ENCODE peak calls at places on chromosome 9, in ten cellular contexts. One of them, this sample, is unnamed.
A peak's percentile ranks its signal among the peaks of the same experiment; 100 is the strongest.

GRCh38 chr9:136693490-136694162 is 6.4 kb upstream of the AGPAT2 start:
- DNase-seq in AG10803: no peak
- DNase-seq in PC-3: peak; percentile 89
- DNase-seq in CD8-positive, alpha-beta T cell: no peak
- DNase-seq in brain microvascular endothelial cell: no peak
- DNase-seq in colonic mucosa: peak; percentile 91
- DNase-seq in DND-41: no peak
- DNase-seq in dorsolateral prefrontal cortex: no peak
- DNase-seq in cardiac muscle cell: no peak
- DNase-seq in heart left ventricle: no peak
- DNase-seq in this sample: no peak

GRCh38 chr9:136847065-136847826 is 2.0 kb upstream of the PHPT1 start:
- DNase-seq in DND-41: peak; percentile 31
- DNase-seq in AG10803: peak; percentile 70
- DNase-seq in brain microvascular endothelial cell: peak; percentile 19
- DNase-seq in colonic mucosa: peak; percentile 89
- DNase-seq in PC-3: peak; percentile 41
- DNase-seq in dorsolateral prefrontal cortex: no peak
- DNase-seq in cardiac muscle cell: peak; percentile 80
- DNase-seq in heart left ventricle: peak; percentile 68
- DNase-seq in CD8-positive, alpha-beta T cell: no peak
- DNase-seq in this sample: peak; percentile 30

GRCh38 chr9:3348169-3348568 is 177.6 kb downstream of the RFX3 start:
- DNase-seq in cardiac muscle cell: no peak
- DNase-seq in brain microvascular endothelial cell: no peak
- DNase-seq in DND-41: no peak
- DNase-seq in dorsolateral prefrontal cortex: no peak
- DNase-seq in CD8-positive, alpha-beta T cell: no peak
- DNase-seq in PC-3: no peak
- DNase-seq in heart left ventricle: no peak
- DNase-seq in AG10803: no peak
- DNase-seq in colonic mucosa: no peak
- DNase-seq in this sample: no peak

GRCh38 chr9:136613824-136614371 is 48.8 kb upstream of the EGFL7 start:
- DNase-seq in AG10803: no peak
- DNase-seq in brain microvascular endothelial cell: no peak
- DNase-seq in DND-41: no peak
- DNase-seq in colonic mucosa: peak; percentile 17
- DNase-seq in heart left ventricle: no peak
- DNase-seq in PC-3: no peak
- DNase-seq in CD8-positive, alpha-beta T cell: no peak
- DNase-seq in cardiac muscle cell: no peak
- DNase-seq in dorsolateral prefrontal cortex: no peak
- DNase-seq in this sample: no peak

GRCh38 chr9:4301971-4302427 is 2.1 kb upstream of the GLIS3 start:
- DNase-seq in cardiac muscle cell: peak; percentile 95
- DNase-seq in PC-3: peak; percentile 87
- DNase-seq in AG10803: peak; percentile 95
- DNase-seq in dorsolateral prefrontal cortex: peak; percentile 54
- DNase-seq in colonic mucosa: peak; percentile 24
- DNase-seq in brain microvascular endothelial cell: peak; percentile 95
- DNase-seq in CD8-positive, alpha-beta T cell: no peak
- DNase-seq in DND-41: no peak
- DNase-seq in heart left ventricle: peak; percentile 22
- DNase-seq in this sample: no peak

GRCh38 chr9:70814597-70814996 is 306.8 kb downstream of the TRPM3 start:
- DNase-seq in brain microvascular endothelial cell: no peak
- DNase-seq in PC-3: no peak
- DNase-seq in CD8-positive, alpha-beta T cell: no peak
- DNase-seq in AG10803: no peak
- DNase-seq in dorsolateral prefrontal cortex: no peak
- DNase-seq in cardiac muscle cell: no peak
- DNase-seq in heart left ventricle: no peak
- DNase-seq in DND-41: no peak
- DNase-seq in colonic mucosa: no peak
- DNase-seq in this sample: no peak

GRCh38 chr9:107044872-107045271 is 181.9 kb downstream of the ZNF462 start:
- DNase-seq in dorsolateral prefrontal cortex: no peak
- DNase-seq in cardiac muscle cell: no peak
- DNase-seq in PC-3: peak; percentile 11
- DNase-seq in DND-41: peak; percentile 13
- DNase-seq in heart left ventricle: no peak
- DNase-seq in colonic mucosa: no peak
- DNase-seq in AG10803: no peak
- DNase-seq in brain microvascular endothelial cell: no peak
- DNase-seq in CD8-positive, alpha-beta T cell: no peak
- DNase-seq in this sample: no peak

GRCh38 chr9:100573655-100574260 is 4.1 kb upstream of the CAVIN4 start:
- DNase-seq in PC-3: peak; percentile 7
- DNase-seq in colonic mucosa: no peak
- DNase-seq in dorsolateral prefrontal cortex: no peak
- DNase-seq in cardiac muscle cell: no peak
- DNase-seq in heart left ventricle: no peak
- DNase-seq in AG10803: peak; percentile 12
- DNase-seq in CD8-positive, alpha-beta T cell: no peak
- DNase-seq in DND-41: no peak
- DNase-seq in brain microvascular endothelial cell: no peak
- DNase-seq in this sample: no peak

GRCh38 chr9:137370865-137371520 is 52.0 kb downstream of the EXD3 start:
- DNase-seq in DND-41: no peak
- DNase-seq in heart left ventricle: no peak
- DNase-seq in PC-3: no peak
- DNase-seq in CD8-positive, alpha-beta T cell: no peak
- DNase-seq in AG10803: no peak
- DNase-seq in dorsolateral prefrontal cortex: peak; percentile 60
- DNase-seq in cardiac muscle cell: peak; percentile 12
- DNase-seq in brain microvascular endothelial cell: no peak
- DNase-seq in colonic mucosa: no peak
- DNase-seq in this sample: no peak

GRCh38 chr9:124215551-124215910 is 42.2 kb upstream of the NEK6 start:
- DNase-seq in PC-3: no peak
- DNase-seq in dorsolateral prefrontal cortex: no peak
- DNase-seq in brain microvascular endothelial cell: no peak
- DNase-seq in heart left ventricle: no peak
- DNase-seq in DND-41: no peak
- DNase-seq in AG10803: no peak
- DNase-seq in CD8-positive, alpha-beta T cell: no peak
- DNase-seq in cardiac muscle cell: no peak
- DNase-seq in colonic mucosa: no peak
- DNase-seq in this sample: no peak

GRCh38 chr9:127181315-127181580 is 58.8 kb upstream of the ANGPTL2 start:
- DNase-seq in cardiac muscle cell: no peak
- DNase-seq in brain microvascular endothelial cell: no peak
- DNase-seq in heart left ventricle: peak; percentile 5
- DNase-seq in dorsolateral prefrontal cortex: peak; percentile 35
- DNase-seq in colonic mucosa: no peak
- DNase-seq in CD8-positive, alpha-beta T cell: no peak
- DNase-seq in DND-41: no peak
- DNase-seq in PC-3: no peak
- DNase-seq in AG10803: no peak
- DNase-seq in this sample: no peak
- H3K4me3 ChIP-seq in cardiac muscle cell: no peak overlapping the region
- H3K4me3 ChIP-seq in brain microvascular endothelial cell: no peak overlapping the region
- H3K4me3 ChIP-seq in heart left ventricle: no peak overlapping the region
- H3K4me3 ChIP-seq in dorsolateral prefrontal cortex: no peak overlapping the region
- H3K4me3 ChIP-seq in colonic mucosa: no peak overlapping the region
- H3K4me3 ChIP-seq in CD8-positive, alpha-beta T cell: no peak overlapping the region
- H3K4me3 ChIP-seq in DND-41: no peak overlapping the region
- H3K4me3 ChIP-seq in PC-3: no peak overlapping the region
- H3K4me3 ChIP-seq in AG10803: no peak overlapping the region
- H3K4me3 ChIP-seq in this sample: no peak overlapping the region

GRCh38 chr9:79766091-79766490 is 194.3 kb downstream of the TLE4 start:
- DNase-seq in CD8-positive, alpha-beta T cell: no peak
- DNase-seq in cardiac muscle cell: no peak
- DNase-seq in heart left ventricle: no peak
- DNase-seq in brain microvascular endothelial cell: no peak
- DNase-seq in dorsolateral prefrontal cortex: no peak
- DNase-seq in colonic mucosa: no peak
- DNase-seq in DND-41: no peak
- DNase-seq in PC-3: peak; percentile 16
- DNase-seq in AG10803: no peak
- DNase-seq in this sample: no peak
- TF ChIP-seq CTCF in CD8-positive, alpha-beta T cell: no peak
- TF ChIP-seq CTCF in cardiac muscle cell: no peak
- TF ChIP-seq CTCF in heart left ventricle: no peak
- TF ChIP-seq CTCF in brain microvascular endothelial cell: no peak
- TF ChIP-seq CTCF in dorsolateral prefrontal cortex: no peak
- TF ChIP-seq CTCF in colonic mucosa: no peak
- TF ChIP-seq CTCF in DND-41: no peak
- TF ChIP-seq CTCF in PC-3: no peak
- TF ChIP-seq CTCF in AG10803: no peak
- TF ChIP-seq CTCF in this sample: no peak

DNA sequence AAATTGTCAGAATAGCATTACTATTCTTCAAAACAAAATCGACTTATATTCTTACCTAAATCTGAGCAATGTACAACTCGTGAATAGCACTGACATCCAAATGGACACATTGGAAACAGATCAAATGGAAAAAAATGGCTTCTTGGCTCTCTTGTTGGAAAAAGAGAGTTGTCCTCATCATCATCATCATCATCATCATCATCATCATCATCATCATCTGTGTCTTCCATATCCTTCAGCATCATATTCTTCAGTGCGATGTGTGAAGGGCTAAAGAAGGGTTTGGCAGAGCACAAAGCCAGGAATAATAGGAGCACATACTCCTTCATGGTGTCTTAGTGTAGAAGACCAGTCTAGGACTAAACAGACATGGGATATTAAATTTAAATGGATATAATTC is 7.7 kb downstream of the ASPN start:
- DNase-seq in PC-3: no peak
- DNase-seq in colonic mucosa: no peak
- DNase-seq in DND-41: no peak
- DNase-seq in dorsolateral prefrontal cortex: no peak
- DNase-seq in CD8-positive, alpha-beta T cell: no peak
- DNase-seq in heart left ventricle: no peak
- DNase-seq in AG10803: no peak
- DNase-seq in brain microvascular endothelial cell: no peak
- DNase-seq in cardiac muscle cell: no peak
- DNase-seq in this sample: no peak
- H3K4me3 ChIP-seq in PC-3: no peak overlapping the region
- H3K4me3 ChIP-seq in colonic mucosa: no peak overlapping the region
- H3K4me3 ChIP-seq in DND-41: no peak overlapping the region
- H3K4me3 ChIP-seq in dorsolateral prefrontal cortex: no peak overlapping the region
- H3K4me3 ChIP-seq in CD8-positive, alpha-beta T cell: no peak overlapping the region
- H3K4me3 ChIP-seq in heart left ventricle: no peak overlapping the region
- H3K4me3 ChIP-seq in AG10803: no peak overlapping the region
- H3K4me3 ChIP-seq in brain microvascular endothelial cell: no peak overlapping the region
- H3K4me3 ChIP-seq in cardiac muscle cell: no peak overlapping the region
- H3K4me3 ChIP-seq in this sample: no peak overlapping the region

DNA sequence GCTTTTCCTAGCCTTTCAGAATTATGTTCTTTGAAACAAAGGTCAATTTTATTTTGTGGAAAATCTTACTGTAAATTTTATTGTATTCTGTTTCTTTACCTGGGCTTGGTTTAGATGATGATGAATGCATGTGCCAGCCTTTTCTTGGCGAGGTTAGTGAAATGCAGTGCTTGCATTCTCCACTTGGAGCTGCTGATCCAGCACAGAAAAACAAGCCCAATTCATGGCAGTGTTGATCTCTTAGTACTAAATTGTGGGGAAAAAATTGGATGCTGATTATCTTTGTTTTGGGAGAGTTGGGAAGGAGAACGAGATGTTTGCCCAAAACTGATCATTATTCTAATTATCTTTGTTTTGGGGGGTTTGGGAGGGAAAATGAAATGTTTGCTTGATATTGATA is 3.7 kb downstream of the HABP4 start:
- DNase-seq in AG10803: peak; percentile 61
- DNase-seq in PC-3: peak; percentile 64
- DNase-seq in CD8-positive, alpha-beta T cell: no peak
- DNase-seq in heart left ventricle: peak; percentile 25
- DNase-seq in cardiac muscle cell: peak; percentile 64
- DNase-seq in colonic mucosa: no peak
- DNase-seq in brain microvascular endothelial cell: peak; percentile 31
- DNase-seq in DND-41: no peak
- DNase-seq in dorsolateral prefrontal cortex: no peak
- DNase-seq in this sample: peak; percentile 12
- TF ChIP-seq CTCF in AG10803: peak; percentile 90
- TF ChIP-seq CTCF in PC-3: peak; percentile 58
- TF ChIP-seq CTCF in CD8-positive, alpha-beta T cell: no peak
- TF ChIP-seq CTCF in heart left ventricle: peak; percentile 24
- TF ChIP-seq CTCF in cardiac muscle cell: peak; percentile 73
- TF ChIP-seq CTCF in colonic mucosa: no peak
- TF ChIP-seq CTCF in brain microvascular endothelial cell: peak; percentile 75
- TF ChIP-seq CTCF in DND-41: peak; percentile 20
- TF ChIP-seq CTCF in dorsolateral prefrontal cortex: peak; percentile 75
- TF ChIP-seq CTCF in this sample: peak; percentile 16

GRCh38 chr9:614421-614820 is 227.1 kb upstream of the DMRT1 start:
- DNase-seq in CD8-positive, alpha-beta T cell: no peak
- DNase-seq in AG10803: peak; percentile 13
- DNase-seq in colonic mucosa: peak; percentile 37
- DNase-seq in heart left ventricle: peak; percentile 29
- DNase-seq in DND-41: no peak
- DNase-seq in PC-3: no peak
- DNase-seq in dorsolateral prefrontal cortex: no peak
- DNase-seq in cardiac muscle cell: no peak
- DNase-seq in brain microvascular endothelial cell: no peak
- DNase-seq in this sample: no peak

GRCh38 chr9:617441-618085 is 223.9 kb upstream of the DMRT1 start:
- DNase-seq in colonic mucosa: no peak
- DNase-seq in brain microvascular endothelial cell: no peak
- DNase-seq in dorsolateral prefrontal cortex: no peak
- DNase-seq in CD8-positive, alpha-beta T cell: no peak
- DNase-seq in DND-41: no peak
- DNase-seq in heart left ventricle: no peak
- DNase-seq in PC-3: no peak
- DNase-seq in cardiac muscle cell: no peak
- DNase-seq in AG10803: no peak
- DNase-seq in this sample: no peak

GRCh38 chr9:616694-617093 is 224.8 kb upstream of the DMRT1 start:
- DNase-seq in cardiac muscle cell: no peak
- DNase-seq in heart left ventricle: no peak
- DNase-seq in PC-3: peak; percentile 11
- DNase-seq in AG10803: no peak
- DNase-seq in brain microvascular endothelial cell: no peak
- DNase-seq in DND-41: no peak
- DNase-seq in CD8-positive, alpha-beta T cell: no peak
- DNase-seq in colonic mucosa: peak; percentile 40
- DNase-seq in dorsolateral prefrontal cortex: no peak
- DNase-seq in this sample: no peak

GRCh38 chr9:615756-616155 is 225.7 kb upstream of the DMRT1 start:
- DNase-seq in CD8-positive, alpha-beta T cell: no peak
- DNase-seq in AG10803: no peak
- DNase-seq in cardiac muscle cell: no peak
- DNase-seq in colonic mucosa: no peak
- DNase-seq in DND-41: no peak
- DNase-seq in heart left ventricle: no peak
- DNase-seq in brain microvascular endothelial cell: no peak
- DNase-seq in dorsolateral prefrontal cortex: no peak
- DNase-seq in PC-3: no peak
- DNase-seq in this sample: no peak

DNA sequence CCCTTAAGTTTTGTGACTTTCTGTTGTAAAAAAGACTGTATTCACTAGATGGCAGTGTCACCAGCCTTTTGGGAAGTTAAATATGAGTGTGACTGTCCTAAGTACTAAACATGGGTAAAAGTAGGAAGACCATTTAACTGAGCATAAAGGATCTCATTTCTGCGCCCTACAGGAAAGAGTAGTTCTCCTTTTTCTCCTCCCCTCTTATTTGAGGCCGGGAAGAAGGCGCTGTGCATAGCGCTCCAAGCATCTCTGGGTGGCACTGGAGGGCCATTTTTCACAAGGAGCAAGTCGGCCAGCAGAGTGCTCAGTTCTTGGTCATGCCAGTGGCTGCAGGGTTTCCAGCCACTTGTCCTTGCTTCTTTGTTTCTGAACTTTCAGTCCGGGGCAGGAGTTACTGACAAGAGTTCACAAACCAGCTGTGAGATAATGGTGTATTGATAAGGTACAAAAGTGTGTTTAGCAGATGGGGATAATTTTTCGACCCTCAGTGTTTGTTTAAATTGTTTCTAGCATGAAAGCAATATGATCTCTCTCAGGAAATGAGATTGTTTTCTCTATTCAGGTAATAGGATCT is 227.6 kb upstream of the DMRT1 start:
- DNase-seq in brain microvascular endothelial cell: peak; percentile 89
- DNase-seq in dorsolateral prefrontal cortex: peak; percentile 84
- DNase-seq in colonic mucosa: peak; percentile 67
- DNase-seq in AG10803: peak; percentile 92
- DNase-seq in DND-41: peak; percentile 46
- DNase-seq in PC-3: peak; percentile 77
- DNase-seq in heart left ventricle: peak; percentile 79
- DNase-seq in cardiac muscle cell: peak; percentile 90
- DNase-seq in CD8-positive, alpha-beta T cell: peak; percentile 20
- DNase-seq in this sample: peak; percentile 78
- H3K4me3 ChIP-seq in brain microvascular endothelial cell: no peak overlapping the region
- H3K4me3 ChIP-seq in dorsolateral prefrontal cortex: peak overlapping the region; percentile 26
- H3K4me3 ChIP-seq in colonic mucosa: no peak overlapping the region
- H3K4me3 ChIP-seq in AG10803: no peak overlapping the region
- H3K4me3 ChIP-seq in DND-41: no peak overlapping the region
- H3K4me3 ChIP-seq in PC-3: no peak overlapping the region
- H3K4me3 ChIP-seq in heart left ventricle: no peak overlapping the region
- H3K4me3 ChIP-seq in cardiac muscle cell: no peak overlapping the region
- H3K4me3 ChIP-seq in CD8-positive, alpha-beta T cell: no peak overlapping the region
- H3K4me3 ChIP-seq in this sample: no peak overlapping the region